ENCODE peak calls at places on chromosomes 5 and 9, in four cellular contexts. One of them, this sample, is unnamed.

GRCh38 chr5:133514456-133514855 is 97.9 kb downstream of the FSTL4 start:
- DNase-seq in smooth muscle cell of the brain vasculature: no peak
- DNase-seq in KBM-7: no peak
- DNase-seq in A549: no peak
- DNase-seq in this sample: no peak

GRCh38 chr5:176658007-176658599 is 10.8 kb downstream of the TSPAN17 start:
- DNase-seq in smooth muscle cell of the brain vasculature: no peak
- DNase-seq in KBM-7: peak; percentile 78
- DNase-seq in A549: peak; percentile 78
- DNase-seq in this sample: no peak

GRCh38 chr9:116391306-116391900 is 237.8 kb downstream of the PAPPA start:
- DNase-seq in smooth muscle cell of the brain vasculature: peak; percentile 33
- DNase-seq in KBM-7: no peak
- DNase-seq in A549: no peak
- DNase-seq in this sample: no peak

GRCh38 chr9:107039546-107039945 is 176.6 kb downstream of the ZNF462 start:
- DNase-seq in smooth muscle cell of the brain vasculature: no peak
- DNase-seq in KBM-7: peak; percentile 14
- DNase-seq in A549: no peak
- DNase-seq in this sample: no peak

GRCh38 chr5:5475967-5476366 is 53.5 kb downstream of the ICE1 start:
- DNase-seq in smooth muscle cell of the brain vasculature: no peak
- DNase-seq in KBM-7: no peak
- DNase-seq in A549: no peak
- DNase-seq in this sample: no peak

GRCh38 chr5:78504726-78505431 is 143.7 kb downstream of the LHFPL2 start:
- DNase-seq in smooth muscle cell of the brain vasculature: peak; percentile 75
- DNase-seq in KBM-7: no peak
- DNase-seq in A549: peak; percentile 36
- DNase-seq in this sample: no peak

GRCh38 chr5:178483620-178484019 is 106.6 kb downstream of the COL23A1 start:
- DNase-seq in smooth muscle cell of the brain vasculature: no peak
- DNase-seq in KBM-7: peak; percentile 47
- DNase-seq in A549: no peak
- DNase-seq in this sample: no peak

GRCh38 chr9:93663877-93664548 is 87.6 kb downstream of the PHF2 start:
- DNase-seq in smooth muscle cell of the brain vasculature: no peak
- DNase-seq in KBM-7: no peak
- DNase-seq in A549: no peak
- DNase-seq in this sample: no peak

GRCh38 chr5:157252741-157253465 is 13.0 kb upstream of the CYFIP2 start:
- DNase-seq in smooth muscle cell of the brain vasculature: no peak
- DNase-seq in KBM-7: peak; percentile 59
- DNase-seq in A549: no peak
- DNase-seq in this sample: peak; percentile 80

GRCh38 chr9:126398403-126399058 is 71.9 kb downstream of the MVB12B start:
- DNase-seq in smooth muscle cell of the brain vasculature: no peak
- DNase-seq in KBM-7: peak; percentile 69
- DNase-seq in A549: peak; percentile 80
- DNase-seq in this sample: no peak

GRCh38 chr5:91328743-91329142 is 54.4 kb downstream of the ARRDC3 start:
- DNase-seq in smooth muscle cell of the brain vasculature: no peak
- DNase-seq in KBM-7: no peak
- DNase-seq in A549: no peak
- DNase-seq in this sample: no peak

GRCh38 chr9:110340306-110340705 is 2.6 kb upstream of the TXNDC8 start:
- DNase-seq in smooth muscle cell of the brain vasculature: no peak
- DNase-seq in KBM-7: peak; percentile 12
- DNase-seq in A549: no peak
- DNase-seq in this sample: no peak

GRCh38 chr9:4086119-4087088 is 213.5 kb downstream of the GLIS3 start:
- DNase-seq in smooth muscle cell of the brain vasculature: no peak
- DNase-seq in KBM-7: no peak
- DNase-seq in A549: peak; percentile 15
- DNase-seq in this sample: no peak

GRCh38 chr5:54608423-54609085 is 91.0 kb downstream of the SNX18 start:
- DNase-seq in smooth muscle cell of the brain vasculature: no peak
- DNase-seq in KBM-7: no peak
- DNase-seq in A549: no peak
- DNase-seq in this sample: no peak

GRCh38 chr9:8346291-8346690 is 546.7 kb upstream of the DMAC1 start:
- DNase-seq in smooth muscle cell of the brain vasculature: no peak
- DNase-seq in KBM-7: no peak
- DNase-seq in A549: no peak
- DNase-seq in this sample: no peak

GRCh38 chr9:79233542-79233941 is 338.2 kb upstream of the TLE4 start:
- DNase-seq in smooth muscle cell of the brain vasculature: no peak
- DNase-seq in KBM-7: peak; percentile 19
- DNase-seq in A549: no peak
- DNase-seq in this sample: no peak

GRCh38 chr9:130869250-130869649 is 27.4 kb downstream of the QRFP start:
- DNase-seq in smooth muscle cell of the brain vasculature: no peak
- DNase-seq in KBM-7: no peak
- DNase-seq in A549: no peak
- DNase-seq in this sample: no peak